ENCODE peak calls at places on chromosomes 1 and 21, in four cellular contexts. J is fibroblast of pulmonary artery, O is endodermal cell, N is psoas muscle. I is an unnamed sample.

GRCh38 chr1:18922848-18923475 is 20.6 kb upstream of the ALDH4A1 start:
- DNase-seq in O (no peak), J (no peak), N (peak; percentile 62), I (no peak)

GRCh38 chr1:24353292-24353891 is 34.2 kb downstream of the GRHL3 start:
- DNase-seq in N (no peak), O (no peak), J (no peak), I (no peak)

GRCh38 chr1:7580923-7581753 is 190.0 kb upstream of the VAMP3 start:
- DNase-seq in J (peak; percentile 25), N (peak; percentile 19), O (no peak), I (no peak)

GRCh38 chr1:54645806-54646676 is 4.5 kb downstream of the MROH7 start:
- DNase-seq in J (peak; percentile 19), N (peak; percentile 66), O (no peak), I (no peak)

GRCh38 chr21:36902331-36902730 is 64.1 kb downstream of the HLCS start:
- DNase-seq in N (no peak), O (no peak), J (no peak), I (no peak)

GRCh38 chr21:34320006-34320405 is 43.8 kb upstream of the KCNE2 start:
- DNase-seq in N (no peak), J (no peak), O (no peak), I (no peak)

GRCh38 chr1:228770779-228771223 is 35.5 kb downstream of the RHOU start:
- DNase-seq in O (no peak), J (no peak), N (no peak), I (no peak)

GRCh38 chr1:211829343-211830054 is 1.1 kb downstream of the LPGAT1 start:
- DNase-seq in O (peak; percentile 83), N (peak; percentile 55), J (peak; percentile 17), I (no peak)

GRCh38 chr1:228029281-228029680 is 22.5 kb downstream of the WNT3A start:
- DNase-seq in N (peak; percentile 20), J (no peak), O (peak; percentile 28), I (no peak)

GRCh38 chr1:37932759-37933158 is 14.1 kb downstream of the INPP5B start:
- DNase-seq in O (no peak), N (no peak), J (peak; percentile 26), I (peak; percentile 74)

GRCh38 chr1:28830814-28831213 is 18.8 kb downstream of the OPRD1 start:
- DNase-seq in N (no peak), J (no peak), O (no peak), I (no peak)

GRCh38 chr1:62995173-62995572 is 211.2 kb downstream of the ATG4C start:
- DNase-seq in N (no peak), J (no peak), O (no peak), I (no peak)

GRCh38 chr1:20057886-20058420 is 12.0 kb upstream of the PLA2G5 start:
- DNase-seq in J (no peak), N (no peak), O (no peak), I (no peak)

GRCh38 chr1:172990598-172991215 is 60.0 kb downstream of the TNFSF18 start:
- DNase-seq in J (peak; percentile 84), N (no peak), O (no peak), I (peak; percentile 66)

GRCh38 chr1:157882560-157882959 is 41.0 kb upstream of the CD5L start:
- DNase-seq in O (no peak), N (no peak), J (no peak), I (no peak)

GRCh38 chr1:157880621-157881020 is 39.0 kb upstream of the CD5L start:
- DNase-seq in O (no peak), N (no peak), J (no peak), I (no peak)

DNA sequence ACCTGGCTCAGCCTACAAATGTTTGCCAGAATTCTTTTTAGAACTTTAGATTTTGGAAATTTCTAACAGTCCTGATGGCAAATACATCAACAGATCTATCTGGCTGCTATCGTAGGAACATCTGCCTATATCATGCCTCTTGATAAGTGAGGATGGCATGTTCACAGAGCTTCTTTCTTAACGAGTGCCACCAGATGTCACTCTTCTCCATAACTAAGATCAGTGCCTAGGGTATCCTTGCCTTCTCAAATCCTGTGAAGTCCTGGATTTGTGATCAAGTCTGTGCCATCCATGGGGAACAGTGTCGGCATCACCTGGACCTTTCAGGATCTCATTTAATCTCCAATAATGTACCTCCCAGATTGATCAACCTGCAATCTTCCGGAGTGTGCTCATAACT is 36.5 kb upstream of the CD5L start:
- DNase-seq in O (no peak), J (peak; percentile 52), N (no peak), I (peak; percentile 35)
- TF ChIP-seq CTCF in O (peak; percentile 77), J (peak; percentile 38), N (no peak), I (peak; percentile 73)

GRCh38 chr1:55814967-55815366 is 599.8 kb upstream of the USP24 start:
- DNase-seq in N (no peak), J (no peak), O (no peak), I (no peak)

GRCh38 chr1:55815745-55816455 is 600.7 kb upstream of the USP24 start:
- DNase-seq in J (no peak), N (no peak), O (no peak), I (no peak)

GRCh38 chr1:55816456-55816794 is 601.3 kb upstream of the USP24 start:
- DNase-seq in O (no peak), J (peak; percentile 46), N (no peak), I (no peak)

GRCh38 chr1:55812281-55812680 is 597.1 kb upstream of the USP24 start:
- DNase-seq in N (no peak), O (no peak), J (peak; percentile 46), I (no peak)

GRCh38 chr1:55813619-55814018 is 598.5 kb upstream of the USP24 start:
- DNase-seq in O (no peak), N (peak; percentile 78), J (peak; percentile 96), I (no peak)
- TF ChIP-seq CTCF in O (no peak), N (no peak), J (no peak), I (no peak)

GRCh38 chr1:39917825-39918224 is 16.1 kb upstream of the MYCL start:
- DNase-seq in N (peak; percentile 13), J (no peak), O (no peak), I (no peak)
- TF ChIP-seq CTCF in N (no peak), J (no peak), O (peak; percentile 55), I (no peak)

GRCh38 chr1:923991-924618 is 382 bp downstream of the SAMD11 start:
- DNase-seq in N (no peak), O (no peak), J (no peak), I (no peak)

GRCh38 chr1:927234-927633 is 3.5 kb downstream of the SAMD11 start:
- DNase-seq in O (no peak), N (no peak), J (no peak), I (no peak)

GRCh38 chr1:923131-923990 is at the start of gene SAMD11:
- DNase-seq in N (peak; percentile 92), J (peak; percentile 77), O (peak; percentile 91), I (peak; percentile 74)

GRCh38 chr1:925532-926421 is 2.1 kb downstream of the SAMD11 start:
- DNase-seq in O (peak; percentile 74), J (peak; percentile 16), N (no peak), I (peak; percentile 31)

DNA sequence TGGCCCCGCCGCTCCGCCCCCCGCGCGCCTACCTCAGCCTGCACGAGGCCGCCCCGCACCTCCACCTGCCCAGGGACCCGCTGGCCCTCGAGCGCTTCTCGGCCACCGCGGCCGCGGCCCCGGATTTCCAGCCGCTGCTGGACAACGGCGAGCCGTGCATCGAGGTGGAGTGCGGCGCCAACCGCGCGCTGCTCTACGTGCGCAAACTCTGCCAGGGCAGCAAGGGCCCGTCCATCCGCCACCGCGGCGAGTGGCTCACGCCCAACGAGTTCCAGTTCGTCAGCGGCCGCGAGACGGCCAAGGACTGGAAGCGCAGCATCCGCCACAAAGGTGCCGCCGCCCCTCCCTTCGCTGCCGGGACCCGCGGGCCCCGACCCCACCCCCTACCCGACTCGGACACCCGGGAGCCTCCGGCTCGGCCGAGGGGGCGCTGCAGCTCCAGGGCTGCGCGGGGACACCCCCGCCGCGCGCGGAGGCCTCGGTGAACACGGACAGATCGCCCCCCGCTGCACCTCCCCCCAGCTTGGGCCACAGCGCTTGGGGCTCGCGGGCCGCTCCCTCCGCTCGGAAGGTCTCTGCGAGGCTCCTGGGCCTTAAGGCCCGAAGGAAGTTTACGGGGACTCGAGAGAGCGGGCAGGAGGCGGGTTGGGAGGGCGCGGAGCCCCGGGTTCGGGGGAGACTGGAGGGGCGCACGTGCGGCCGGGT is 1.0 kb downstream of the SAMD11 start:
- DNase-seq in N (no peak), O (peak; percentile 84), J (peak; percentile 29), I (peak; percentile 61)
- TF ChIP-seq CTCF in N (no peak), O (peak; percentile 27), J (no peak), I (peak; percentile 28)

GRCh38 chr1:204359474-204360255 is at the start of gene PLEKHA6:
- DNase-seq in O (peak; percentile 80), J (peak; percentile 48), N (peak; percentile 77), I (peak; percentile 52)
- TF ChIP-seq CTCF in O (peak; percentile 51), J (peak; percentile 35), N (no peak), I (peak; percentile 75)

GRCh38 chr1:21539933-21540332 is 30.7 kb downstream of the ALPL start:
- DNase-seq in O (peak; percentile 91), J (no peak), N (no peak), I (no peak)
- TF ChIP-seq CTCF in O (peak; percentile 75), J (peak; percentile 13), N (no peak), I (peak; percentile 26)

GRCh38 chr1:246170574-246171261 is 336.4 kb downstream of the SMYD3 start:
- DNase-seq in J (no peak), N (no peak), O (no peak), I (no peak)

GRCh38 chr1:246169019-246169418 is 338.1 kb downstream of the SMYD3 start:
- DNase-seq in O (no peak), J (no peak), N (no peak), I (no peak)

GRCh38 chr1:246165826-246166709 is 341.0 kb downstream of the SMYD3 start:
- DNase-seq in N (no peak), J (no peak), O (no peak), I (no peak)

GRCh38 chr1:246166841-246167240 is 340.2 kb downstream of the SMYD3 start:
- DNase-seq in N (no peak), O (no peak), J (no peak), I (no peak)

GRCh38 chr1:246169486-246169885 is 337.6 kb downstream of the SMYD3 start:
- DNase-seq in N (no peak), O (no peak), J (no peak), I (no peak)
- TF ChIP-seq CTCF in N (no peak), O (no peak), J (no peak), I (no peak)

GRCh38 chr1:46526689-46527291 is 24.7 kb downstream of the KNCN start:
- DNase-seq in J (no peak), N (peak; percentile 47), O (peak; percentile 88), I (no peak)

GRCh38 chr1:46529031-46529630 is 22.3 kb downstream of the KNCN start:
- DNase-seq in J (no peak), N (no peak), O (no peak), I (no peak)

GRCh38 chr1:46527474-46528296 is 23.8 kb downstream of the KNCN start:
- DNase-seq in N (peak; percentile 88), J (peak; percentile 77), O (peak; percentile 96), I (peak; percentile 60)

GRCh38 chr1:46530311-46530710 is 21.1 kb downstream of the KNCN start:
- DNase-seq in O (peak; percentile 71), J (no peak), N (no peak), I (no peak)

GRCh38 chr1:46528297-46528955 is 23.0 kb downstream of the KNCN start:
- DNase-seq in J (no peak), O (peak; percentile 70), N (no peak), I (no peak)
- TF ChIP-seq CTCF in J (peak; percentile 18), O (peak; percentile 35), N (no peak), I (peak; percentile 60)

I was measured in HFFc6.